ENCODE peak calls at places on chromosomes 1 and 21, in four cellular contexts. One of them, this sample, is unnamed.

GRCh38 chr1:243841507-243841906 is 8.5 kb downstream of the AKT3 start:
- DNase-seq in HepG2: no peak
- DNase-seq in K562: no peak
- DNase-seq in GM12878: no peak
- DNase-seq in this sample: no peak

GRCh38 chr1:117205368-117205767 is 5.4 kb downstream of the VTCN1 start:
- DNase-seq in K562: no peak
- DNase-seq in HepG2: no peak
- DNase-seq in GM12878: no peak
- DNase-seq in this sample: no peak

GRCh38 chr1:116988248-116988647 is 13.3 kb upstream of the CD101 start:
- DNase-seq in GM12878: no peak
- DNase-seq in K562: no peak
- DNase-seq in HepG2: no peak
- DNase-seq in this sample: no peak

GRCh38 chr1:96979287-96979686 is 257.7 kb downstream of the PTBP2 start:
- DNase-seq in K562: no peak
- DNase-seq in HepG2: no peak
- DNase-seq in GM12878: no peak
- DNase-seq in this sample: no peak

GRCh38 chr1:43704838-43705237 is 2.5 kb upstream of the ST3GAL3 start:
- DNase-seq in HepG2: no peak
- DNase-seq in K562: no peak
- DNase-seq in GM12878: no peak
- DNase-seq in this sample: no peak

GRCh38 chr21:36511484-36512227 is 31.7 kb upstream of the CLDN14 start:
- DNase-seq in GM12878: no peak
- DNase-seq in HepG2: no peak
- DNase-seq in K562: no peak
- DNase-seq in this sample: no peak

GRCh38 chr1:47941609-47942237 is 55.5 kb downstream of the TRABD2B start:
- DNase-seq in K562: no peak
- DNase-seq in HepG2: peak
- DNase-seq in GM12878: no peak
- DNase-seq in this sample: no peak

GRCh38 chr1:13543927-13544556 is 30.2 kb upstream of the LRRC38 start:
- DNase-seq in K562: peak
- DNase-seq in GM12878: no peak
- DNase-seq in HepG2: no peak
- DNase-seq in this sample: peak

GRCh38 chr1:30379684-30380624 is 343.4 kb downstream of the MATN1 start:
- DNase-seq in HepG2: peak
- DNase-seq in GM12878: peak
- DNase-seq in K562: peak
- DNase-seq in this sample: peak

GRCh38 chr1:76068953-76069561 is 5.5 kb upstream of the ST6GALNAC3 start:
- DNase-seq in HepG2: no peak
- DNase-seq in GM12878: no peak
- DNase-seq in K562: no peak
- DNase-seq in this sample: no peak

GRCh38 chr1:12177999-12178441 is 11.2 kb downstream of the TNFRSF1B start:
- DNase-seq in GM12878: no peak
- DNase-seq in HepG2: no peak
- DNase-seq in K562: no peak
- DNase-seq in this sample: no peak

GRCh38 chr1:36889846-36890245 is 144.5 kb downstream of the GRIK3 start:
- DNase-seq in GM12878: no peak
- DNase-seq in HepG2: no peak
- DNase-seq in K562: no peak
- DNase-seq in this sample: no peak

GRCh38 chr1:151196292-151196800 is 2.0 kb upstream of the PIP5K1A start:
- DNase-seq in GM12878: peak
- DNase-seq in HepG2: peak
- DNase-seq in K562: peak
- DNase-seq in this sample: peak

GRCh38 chr1:232767381-232768074 is 37.7 kb upstream of the MAP10 start:
- DNase-seq in HepG2: no peak
- DNase-seq in K562: no peak
- DNase-seq in GM12878: no peak
- DNase-seq in this sample: no peak

GRCh38 chr1:224430511-224431113 is 4.0 kb downstream of the WDR26 start:
- DNase-seq in GM12878: no peak
- DNase-seq in K562: peak
- DNase-seq in HepG2: peak
- DNase-seq in this sample: no peak

GRCh38 chr1:206693592-206693991 is 8.9 kb downstream of the MAPKAPK2 start:
- DNase-seq in GM12878: no peak
- DNase-seq in K562: no peak
- DNase-seq in HepG2: no peak
- DNase-seq in this sample: no peak

GRCh38 chr1:26259578-26259977 is 20.3 kb upstream of the SH3BGRL3 start:
- DNase-seq in K562: no peak
- DNase-seq in GM12878: no peak
- DNase-seq in HepG2: no peak
- DNase-seq in this sample: no peak

GRCh38 chr1:221794079-221794670 is 52.3 kb upstream of the DUSP10 start:
- DNase-seq in GM12878: peak
- DNase-seq in K562: no peak
- DNase-seq in HepG2: no peak
- DNase-seq in this sample: no peak

GRCh38 chr1:192807968-192808587 is 761 bp upstream of the RGS2 start:
- DNase-seq in GM12878: no peak
- DNase-seq in K562: no peak
- DNase-seq in HepG2: no peak
- DNase-seq in this sample: no peak

GRCh38 chr1:94863919-94864318 is 43.8 kb downstream of the SLC44A3 start:
- DNase-seq in HepG2: peak
- DNase-seq in GM12878: no peak
- DNase-seq in K562: no peak
- DNase-seq in this sample: no peak

GRCh38 chr1:207397525-207397926 is 56.6 kb upstream of the CR2 start:
- DNase-seq in HepG2: no peak
- DNase-seq in GM12878: no peak
- DNase-seq in K562: no peak
- DNase-seq in this sample: no peak

GRCh38 chr21:44875341-44875740 is 1.9 kb upstream of the PTTG1IP start:
- DNase-seq in GM12878: no peak
- DNase-seq in K562: no peak
- DNase-seq in HepG2: no peak
- DNase-seq in this sample: no peak
- TF ChIP-seq CREM in GM12878: no peak
- TF ChIP-seq CREM in K562: no peak
- TF ChIP-seq CREM in HepG2: no peak
- TF ChIP-seq CREM in this sample: no peak

GRCh38 chr1:6506210-6507036 is 15.0 kb upstream of the PLEKHG5 start:
- DNase-seq in GM12878: no peak
- DNase-seq in K562: no peak
- DNase-seq in HepG2: no peak
- DNase-seq in this sample: no peak
- TF ChIP-seq CREB1 in GM12878: no peak
- TF ChIP-seq CREB1 in K562: no peak
- TF ChIP-seq CREB1 in HepG2: no peak
- TF ChIP-seq CREB1 in this sample: no peak

GRCh38 chr21:41370840-41371697 is 9.2 kb downstream of the MX2 start:
- DNase-seq in K562: no peak
- DNase-seq in HepG2: no peak
- DNase-seq in GM12878: no peak
- DNase-seq in this sample: no peak
- TF ChIP-seq CREM in K562: no peak
- TF ChIP-seq CREM in HepG2: no peak
- TF ChIP-seq CREM in GM12878: no peak
- TF ChIP-seq CREM in this sample: no peak

GRCh38 chr1:89779541-89779940 is 41.3 kb upstream of the LRRC8D start:
- DNase-seq in HepG2: no peak
- DNase-seq in K562: no peak
- DNase-seq in GM12878: no peak
- DNase-seq in this sample: no peak

GRCh38 chr1:89780721-89781120 is 40.1 kb upstream of the LRRC8D start:
- DNase-seq in HepG2: peak
- DNase-seq in GM12878: no peak
- DNase-seq in K562: no peak
- DNase-seq in this sample: no peak

GRCh38 chr1:89786628-89787214 is 34.1 kb upstream of the LRRC8D start:
- DNase-seq in HepG2: no peak
- DNase-seq in GM12878: no peak
- DNase-seq in K562: peak
- DNase-seq in this sample: no peak

GRCh38 chr1:89781494-89782126 is 39.2 kb upstream of the LRRC8D start:
- DNase-seq in GM12878: peak
- DNase-seq in K562: no peak
- DNase-seq in HepG2: no peak
- DNase-seq in this sample: no peak
- TF ChIP-seq CREB1 in GM12878: peak
- TF ChIP-seq CREB1 in K562: no peak
- TF ChIP-seq CREB1 in HepG2: no peak
- TF ChIP-seq CREB1 in this sample: no peak

DNA sequence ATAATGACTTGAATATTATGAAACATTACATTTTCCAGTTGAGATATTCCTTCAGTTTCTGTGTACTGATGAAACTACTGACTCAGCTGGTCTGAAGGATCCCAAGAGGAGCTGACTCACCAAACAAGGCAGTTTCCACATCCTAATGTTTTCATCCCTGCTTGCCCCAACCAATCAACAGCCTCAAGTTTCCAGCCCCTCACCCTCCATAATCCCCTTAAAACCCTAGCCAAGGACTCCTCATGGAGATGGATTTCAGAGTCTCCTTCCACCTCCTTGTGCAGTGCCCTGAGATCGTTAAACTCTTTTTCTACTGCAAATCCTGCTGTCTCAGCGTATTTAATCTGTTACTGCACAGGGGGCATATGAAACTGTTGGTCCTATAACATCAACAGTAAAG is 83.1 kb upstream of the HAO2 start:
- DNase-seq in K562: no peak
- DNase-seq in GM12878: no peak
- DNase-seq in HepG2: no peak
- DNase-seq in this sample: no peak
- TF ChIP-seq CREM in K562: no peak
- TF ChIP-seq CREM in GM12878: no peak
- TF ChIP-seq CREM in HepG2: no peak
- TF ChIP-seq CREM in this sample: no peak

GRCh38 chr1:18161690-18162089 is 54.1 kb downstream of the IGSF21 start:
- DNase-seq in GM12878: no peak
- DNase-seq in K562: no peak
- DNase-seq in HepG2: no peak
- DNase-seq in this sample: no peak

GRCh38 chr1:18157352-18157751 is 49.8 kb downstream of the IGSF21 start:
- DNase-seq in HepG2: no peak
- DNase-seq in K562: no peak
- DNase-seq in GM12878: no peak
- DNase-seq in this sample: no peak

GRCh38 chr1:18158731-18159130 is 51.1 kb downstream of the IGSF21 start:
- DNase-seq in K562: no peak
- DNase-seq in GM12878: no peak
- DNase-seq in HepG2: no peak
- DNase-seq in this sample: no peak

GRCh38 chr1:18157968-18158367 is 50.4 kb downstream of the IGSF21 start:
- DNase-seq in K562: no peak
- DNase-seq in HepG2: no peak
- DNase-seq in GM12878: no peak
- DNase-seq in this sample: no peak

DNA sequence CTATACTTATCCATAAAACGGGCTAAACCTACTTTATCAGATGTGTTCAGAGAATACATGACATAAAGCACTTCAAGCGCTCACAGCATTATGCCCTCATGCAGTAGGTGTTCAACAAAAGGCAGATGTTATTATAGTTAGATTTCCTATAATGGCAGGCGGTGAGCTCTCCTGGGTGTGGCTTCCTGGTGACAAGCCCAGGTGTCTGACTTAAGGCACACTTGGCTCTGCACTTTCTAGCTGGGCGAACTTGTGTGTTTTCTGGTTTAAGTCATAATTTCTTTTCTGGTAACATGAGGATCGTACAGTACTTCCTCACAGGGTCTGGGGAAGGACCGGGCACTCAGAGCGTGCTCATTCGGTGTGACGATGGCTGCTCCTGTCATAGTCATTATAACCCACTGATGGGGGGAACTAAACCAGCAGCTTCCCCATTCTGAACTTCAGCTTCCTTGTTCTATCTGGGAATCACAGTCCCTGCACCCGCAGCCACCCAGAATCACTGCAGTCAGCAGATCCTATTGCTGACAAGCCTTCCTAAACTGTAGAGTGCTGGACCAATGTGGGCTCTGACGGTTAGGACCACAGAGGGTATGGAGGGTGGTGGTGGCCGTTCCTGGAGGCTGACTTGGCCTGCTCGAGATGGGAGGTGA is 52.8 kb downstream of the IGSF21 start:
- DNase-seq in K562: no peak
- DNase-seq in HepG2: no peak
- DNase-seq in GM12878: no peak
- DNase-seq in this sample: no peak
- TF ChIP-seq CREB1 in K562: no peak
- TF ChIP-seq CREB1 in HepG2: no peak
- TF ChIP-seq CREB1 in GM12878: no peak
- TF ChIP-seq CREB1 in this sample: no peak